ENCODE peak calls at places on chromosomes 6 and 20, in eight cellular contexts. O is lung; D is left ventricle myocardium inferior; V is fibroblast of pulmonary artery; N is cardiac muscle cell; F is prostate gland; Y is neural progenitor cell; E is CD8-positive, alpha-beta T cell. C is an unnamed sample.

GRCh38 chr20:38173237-38174156 is 8.4 kb upstream of the TGM2 start:
- DNase-seq in O (no peak), D (peak), V (peak), N (peak), F (no peak), Y (peak), E (no peak), C (peak)

GRCh38 chr6:131175559-131175958 is 40.3 kb downstream of the AKAP7 start:
- DNase-seq in O (no peak), D (no peak), V (no peak), N (no peak), F (no peak), Y (no peak), E (no peak), C (no peak)

GRCh38 chr6:329888-330691 is 37.8 kb downstream of the DUSP22 start:
- DNase-seq in O (no peak), D (peak), V (no peak), N (peak), F (no peak), Y (peak), E (no peak), C (no peak)

GRCh38 chr6:88166901-88167624 is 916 bp upstream of the CNR1 start:
- DNase-seq in O (no peak), D (no peak), V (no peak), N (no peak), F (no peak), Y (peak), E (no peak), C (no peak)

GRCh38 chr6:37777272-37777736 is 42.2 kb upstream of the ZFAND3 start:
- DNase-seq in O (no peak), D (no peak), V (no peak), N (no peak), F (no peak), Y (no peak), E (no peak), C (no peak)

GRCh38 chr20:32446301-32447100 is 88.4 kb downstream of the ASXL1 start:
- DNase-seq in O (no peak), D (no peak), V (no peak), N (no peak), F (no peak), Y (no peak), E (no peak), C (no peak)

GRCh38 chr20:16732506-16733152 is 2.8 kb downstream of the SNRPB2 start:
- DNase-seq in O (no peak), D (no peak), V (peak), N (peak), F (no peak), Y (no peak), E (no peak), C (no peak)

GRCh38 chr20:62895539-62895938 is 30.8 kb downstream of the DIDO1 start:
- DNase-seq in O (no peak), D (peak), V (no peak), N (no peak), F (no peak), Y (no peak), E (no peak), C (no peak)

GRCh38 chr20:58084566-58084965 is 143.9 kb downstream of the ANKRD60 start:
- DNase-seq in O (peak), D (no peak), V (no peak), N (no peak), F (no peak), Y (no peak), E (no peak), C (no peak)

GRCh38 chr6:109714611-109715010 is 23.5 kb downstream of the FIG4 start:
- DNase-seq in O (no peak), D (no peak), V (no peak), N (no peak), F (no peak), Y (no peak), E (no peak), C (no peak)

GRCh38 chr6:127539292-127539691 is 20.2 kb upstream of the MTCL3 start:
- DNase-seq in O (no peak), D (no peak), V (peak), N (peak), F (no peak), Y (no peak), E (no peak), C (no peak)

GRCh38 chr6:9412951-9413559 is 977.7 kb upstream of the SLC35B3 start:
- DNase-seq in O (no peak), D (no peak), V (no peak), N (peak), F (no peak), Y (peak), E (no peak), C (no peak)

GRCh38 chr6:116876635-116877611 is at the start of gene RFX6:
- DNase-seq in O (no peak), D (no peak), V (no peak), N (no peak), F (no peak), Y (peak), E (no peak), C (no peak)

GRCh38 chr20:50314936-50315335 is 124.3 kb downstream of the CEBPB start:
- DNase-seq in O (no peak), D (no peak), V (no peak), N (no peak), F (no peak), Y (no peak), E (no peak), C (no peak)

GRCh38 chr6:159842035-159842434 is 42.0 kb downstream of the PNLDC1 start:
- DNase-seq in O (no peak), D (no peak), V (peak), N (peak), F (no peak), Y (peak), E (no peak), C (no peak)

GRCh38 chr20:44166477-44166876 is 20.5 kb downstream of the JPH2 start:
- DNase-seq in O (no peak), D (peak), V (peak), N (peak), F (no peak), Y (no peak), E (no peak), C (no peak)

GRCh38 chr6:118283759-118284158 is 264.3 kb upstream of the PLN start:
- DNase-seq in O (peak), D (no peak), V (peak), N (peak), F (peak), Y (peak), E (peak), C (peak)

GRCh38 chr6:21354805-21355238 is 238.7 kb upstream of the SOX4 start:
- DNase-seq in O (no peak), D (no peak), V (no peak), N (no peak), F (peak), Y (no peak), E (no peak), C (no peak)

DNA sequence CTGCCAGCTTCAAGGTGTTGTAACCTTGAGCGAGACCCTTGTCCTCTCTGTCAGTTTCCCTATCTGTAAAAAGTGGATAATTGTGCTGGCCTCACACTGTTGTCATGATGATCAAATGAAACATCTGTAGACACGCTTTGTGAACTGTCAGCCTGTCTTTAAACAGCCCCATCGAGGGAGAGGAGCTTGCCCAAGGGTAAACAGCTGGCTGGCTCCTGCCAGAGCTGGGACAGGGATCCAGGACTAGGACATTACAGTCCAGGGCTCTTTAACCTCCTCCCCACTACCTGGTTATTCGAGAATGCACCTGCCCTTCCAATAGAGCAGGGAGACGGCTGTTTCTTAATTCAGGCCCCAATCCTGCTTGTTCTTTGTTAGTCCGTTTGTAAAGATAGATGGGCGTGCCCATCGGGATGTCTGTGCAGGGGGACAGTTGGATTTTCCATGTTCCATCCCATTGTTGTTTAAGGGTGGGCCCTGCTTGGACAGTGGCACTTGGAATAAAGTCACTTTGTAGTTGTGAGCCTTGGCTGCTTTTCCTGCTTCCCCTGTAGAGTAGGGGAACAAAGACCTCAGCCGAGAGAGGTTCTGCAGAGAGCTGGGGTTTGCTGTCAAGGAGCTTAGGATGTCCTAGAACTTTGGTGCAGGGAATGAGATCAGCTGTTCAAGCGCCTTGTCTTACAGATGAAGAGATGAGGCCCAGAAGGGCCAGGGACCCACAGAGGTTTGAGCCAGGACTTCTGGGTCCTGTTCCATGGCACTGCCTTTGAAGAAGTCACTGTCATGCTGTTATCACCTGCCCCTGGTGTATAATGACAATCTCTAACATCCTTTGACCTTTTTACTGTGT is 77.9 kb upstream of the MYL9 start:
- DNase-seq in O (no peak), D (no peak), V (no peak), N (no peak), F (no peak), Y (no peak), E (no peak), C (no peak)
- H3K4me3 ChIP-seq in O (peak), D (peak), V (peak), N (peak), F (peak), Y (peak), E (peak), C (peak)

GRCh38 chr6:2782825-2783187 is 17.6 kb downstream of the WRNIP1 start:
- DNase-seq in O (no peak), D (no peak), V (no peak), N (no peak), F (no peak), Y (no peak), E (no peak), C (no peak)

GRCh38 chr6:2782356-2782708 is 17.1 kb downstream of the WRNIP1 start:
- DNase-seq in O (no peak), D (no peak), V (no peak), N (no peak), F (no peak), Y (no peak), E (no peak), C (no peak)

GRCh38 chr6:2784061-2784460 is 18.9 kb downstream of the WRNIP1 start:
- DNase-seq in O (no peak), D (no peak), V (no peak), N (no peak), F (no peak), Y (no peak), E (no peak), C (no peak)

GRCh38 chr6:2781685-2782355 is 16.6 kb downstream of the WRNIP1 start:
- DNase-seq in O (no peak), D (no peak), V (no peak), N (no peak), F (no peak), Y (no peak), E (no peak), C (no peak)

GRCh38 chr6:2783188-2783957 is 18.2 kb downstream of the WRNIP1 start:
- DNase-seq in O (no peak), D (no peak), V (no peak), N (no peak), F (no peak), Y (peak), E (no peak), C (no peak)
- TF ChIP-seq CTCF in O (no peak), D (no peak), V (peak), N (no peak), F (no peak), Y (peak), E (no peak), C (no peak)

GRCh38 chr6:144657691-144658090 is 372.6 kb downstream of the UTRN start:
- DNase-seq in O (no peak), D (no peak), V (no peak), N (peak), F (no peak), Y (no peak), E (no peak), C (no peak)
- H3K4me3 ChIP-seq in O (no peak), D (no peak), V (no peak), N (no peak), F (no peak), Y (no peak), E (no peak), C (no peak)

GRCh38 chr6:52576054-52576391 is 837 bp downstream of the TRAM2 start:
- DNase-seq in O (no peak), D (no peak), V (no peak), N (no peak), F (no peak), Y (no peak), E (no peak), C (no peak)

GRCh38 chr6:52577778-52578473 is 1.1 kb upstream of the TRAM2 start:
- DNase-seq in O (no peak), D (no peak), V (no peak), N (no peak), F (no peak), Y (no peak), E (no peak), C (no peak)

GRCh38 chr6:52575490-52575868 is 1.4 kb downstream of the TRAM2 start:
- DNase-seq in O (no peak), D (no peak), V (peak), N (no peak), F (no peak), Y (no peak), E (no peak), C (no peak)

GRCh38 chr6:52576392-52577021 is 353 bp downstream of the TRAM2 start:
- DNase-seq in O (peak), D (peak), V (peak), N (peak), F (no peak), Y (peak), E (peak), C (peak)

DNA sequence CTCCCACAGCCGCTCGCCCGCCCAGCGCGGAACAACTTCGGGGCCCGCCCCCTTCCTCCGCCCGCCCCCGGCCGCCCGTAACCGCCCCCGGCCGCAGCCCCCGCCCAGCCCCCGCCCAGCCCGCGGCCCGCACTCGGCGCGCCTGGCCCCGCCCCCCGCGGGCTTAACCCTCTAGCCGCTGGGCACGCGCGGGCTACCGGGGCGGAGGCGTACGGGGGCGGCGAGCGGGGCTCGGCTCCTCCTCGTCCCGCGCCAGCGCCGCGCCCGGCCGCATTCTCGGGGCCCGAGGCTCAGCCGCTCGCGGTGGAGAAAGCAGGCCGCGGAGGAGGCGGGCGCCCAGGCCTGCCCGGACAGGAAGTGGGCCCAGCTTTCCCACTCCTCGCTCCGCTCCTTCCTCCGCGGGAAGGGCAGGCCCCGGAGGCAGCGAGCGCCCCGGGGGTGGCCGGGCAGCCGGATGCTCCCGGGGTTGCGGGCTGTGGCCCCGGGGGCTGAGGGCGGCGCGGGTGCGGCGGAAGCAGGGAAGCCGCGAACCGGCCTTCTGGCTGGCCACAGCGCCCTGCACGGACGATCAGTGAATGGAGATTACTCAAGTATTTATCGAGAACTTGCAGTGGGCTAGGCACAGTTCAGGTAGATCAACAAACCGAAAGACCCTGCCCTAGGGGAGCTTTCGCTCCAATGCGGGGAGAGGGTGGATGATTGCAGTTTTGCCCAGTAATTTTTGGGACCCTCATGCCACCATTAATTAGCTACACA is at the start of gene TRAM2:
- DNase-seq in O (peak), D (peak), V (peak), N (peak), F (peak), Y (peak), E (peak), C (no peak)
- TF ChIP-seq CTCF in O (no peak), D (peak), V (peak), N (peak), F (no peak), Y (peak), E (no peak), C (no peak)

C was measured in HFF-Myc.